ENCODE peak calls at places on chromosomes 3 and 15, in six cellular contexts. X is GM12891; G is NCI-H1930; A is NCI-H1417; P is mesendoderm; J is activated T-helper 1 cell treated with anti-CD3 and anti-CD28 coated beads, Interleukin-12 subunit alpha, Interleukin-12 subunit beta, Interleukin-2, Interleukin-4 antibody, amounts not matched to agents 30 ng/mL and 10 ng/mL and 1 ng/mL, durations not matched to agents 14 hours and 24 hours and 36 hours. E is an unnamed sample.
A peak's percentile ranks its signal among the peaks of the same experiment; 100 is the strongest.

GRCh38 chr3:11556851-11557644 is 86.7 kb downstream of the VGLL4 start:
- DNase-seq in G (no peak), A (no peak), J (no peak), P (no peak), X (no peak), E (no peak)

GRCh38 chr15:31486906-31487695 is 160.5 kb downstream of the KLF13 start:
- DNase-seq in J (no peak), A (no peak), X (no peak), P (no peak), G (no peak), E (no peak)

GRCh38 chr3:99842826-99843589 is 25.3 kb downstream of the CMSS1 start:
- DNase-seq in A (peak; percentile 3), G (no peak), J (no peak), X (no peak), P (peak; percentile 60), E (no peak)

GRCh38 chr3:183594636-183595035 is 39.1 kb upstream of the KLHL6 start:
- DNase-seq in J (no peak), A (no peak), X (no peak), P (no peak), G (no peak), E (no peak)

GRCh38 chr3:145911016-145911415 is 250.0 kb downstream of the PLOD2 start:
- DNase-seq in J (no peak), G (no peak), P (no peak), A (no peak), X (no peak), E (no peak)

GRCh38 chr15:56960116-56960515 is 41.7 kb downstream of the TCF12 start:
- DNase-seq in G (no peak), P (no peak), X (no peak), J (no peak), A (no peak), E (peak; percentile 12)

GRCh38 chr15:52783191-52783829 is 6.8 kb downstream of the ONECUT1 start:
- DNase-seq in P (peak; percentile 91), G (no peak), J (no peak), X (no peak), A (no peak), E (peak; percentile 35)

GRCh38 chr3:151800449-151800848 is 13.5 kb upstream of the AADAC start:
- DNase-seq in G (no peak), P (no peak), A (no peak), J (no peak), X (no peak), E (no peak)

GRCh38 chr3:161215186-161215585 is 5.9 kb upstream of the NMD3 start:
- DNase-seq in G (no peak), J (no peak), P (no peak), A (no peak), X (no peak), E (no peak)

GRCh38 chr3:160393346-160394008 is 5.5 kb downstream of the IFT80 start:
- DNase-seq in G (no peak), A (no peak), J (no peak), X (no peak), P (no peak), E (no peak)

GRCh38 chr3:23889401-23889800 is 27.4 kb downstream of the NKIRAS1 start:
- DNase-seq in G (no peak), J (no peak), X (no peak), A (no peak), P (no peak), E (no peak)

GRCh38 chr15:92882697-92883642 is 17.2 kb upstream of the CHD2 start:
- DNase-seq in G (no peak), J (peak; percentile 29), A (no peak), X (no peak), P (peak; percentile 39), E (peak; percentile 40)

GRCh38 chr3:128316456-128316855 is 150.2 kb downstream of the DNAJB8 start:
- DNase-seq in J (peak; percentile 26), G (no peak), X (no peak), A (no peak), P (no peak), E (no peak)

GRCh38 chr3:107346559-107346958 is 30.7 kb upstream of the CCDC54 start:
- DNase-seq in J (no peak), X (no peak), A (no peak), P (no peak), G (no peak), E (no peak)

GRCh38 chr3:189316296-189317019 is 144.7 kb downstream of the TPRG1 start:
- DNase-seq in J (no peak), A (peak; percentile 75), X (no peak), P (peak; percentile 85), G (no peak), E (no peak)

GRCh38 chr3:179765396-179765795 is 112.6 kb downstream of the USP13 start:
- DNase-seq in J (no peak), X (no peak), P (no peak), G (no peak), A (no peak), E (no peak)

GRCh38 chr3:117184574-117184973 is 475.0 kb downstream of the TUSC7 start:
- DNase-seq in A (no peak), J (no peak), G (no peak), X (no peak), P (peak; percentile 2), E (no peak)

GRCh38 chr3:150251187-150251592 is 156.9 kb upstream of the TSC22D2 start:
- DNase-seq in X (no peak), G (no peak), A (no peak), P (no peak), J (no peak), E (no peak)

GRCh38 chr15:88450125-88450798 is 16.9 kb downstream of the MRPL46 start:
- DNase-seq in X (peak; percentile 56), G (no peak), P (peak; percentile 85), J (peak; percentile 52), A (peak; percentile 41), E (peak; percentile 65)

GRCh38 chr15:60721706-60722105 is 242.8 kb upstream of the ICE2 start:
- DNase-seq in P (no peak), X (no peak), G (no peak), A (no peak), J (no peak), E (no peak)

GRCh38 chr15:63227689-63228088 is 38.3 kb downstream of the RAB8B start:
- DNase-seq in G (no peak), A (no peak), J (no peak), X (no peak), P (no peak), E (no peak)

GRCh38 chr3:147937341-147937740 is 528.2 kb downstream of the ZIC1 start:
- DNase-seq in X (no peak), J (no peak), A (no peak), P (no peak), G (no peak), E (no peak)

GRCh38 chr3:47010910-47011309 is 31.4 kb downstream of the NBEAL2 start:
- DNase-seq in G (no peak), P (no peak), J (no peak), X (no peak), A (no peak), E (no peak)

GRCh38 chr3:43155464-43156121 is 49.7 kb upstream of the POMGNT2 start:
- DNase-seq in X (no peak), P (peak; percentile 84), J (no peak), G (no peak), A (no peak), E (no peak)

GRCh38 chr15:31487811-31488436 is 161.3 kb downstream of the KLF13 start:
- DNase-seq in J (peak; percentile 28), G (no peak), X (no peak), P (no peak), A (no peak), E (peak; percentile 73)

GRCh38 chr3:171284308-171285075 is 175.7 kb downstream of the TNIK start:
- DNase-seq in P (peak; percentile 85), A (no peak), X (no peak), G (no peak), J (no peak), E (peak; percentile 14)

GRCh38 chr3:74445541-74445940 is 168.9 kb downstream of the CNTN3 start:
- DNase-seq in A (no peak), X (no peak), P (no peak), J (no peak), G (no peak), E (no peak)

GRCh38 chr3:45026957-45027356 is 854 bp downstream of the CLEC3B start:
- DNase-seq in P (peak; percentile 93), X (no peak), G (no peak), A (no peak), J (no peak), E (no peak)

GRCh38 chr3:137163241-137163916 is 205.6 kb downstream of the IL20RB start:
- DNase-seq in J (no peak), P (peak; percentile 73), G (no peak), A (no peak), X (no peak), E (no peak)

GRCh38 chr3:67009716-67010115 is 11.6 kb downstream of the KBTBD8 start:
- DNase-seq in A (no peak), P (no peak), X (no peak), G (no peak), J (no peak), E (no peak)

GRCh38 chr3:9769426-9770275 is at the start of gene CAMK1:
- DNase-seq in X (peak; percentile 71), A (peak; percentile 1), G (no peak), J (peak; percentile 67), P (peak; percentile 74), E (peak; percentile 77)

GRCh38 chr3:171461087-171461917 is 1.1 kb upstream of the TNIK start:
- DNase-seq in A (peak; percentile 53), X (no peak), J (peak; percentile 34), P (peak; percentile 76), G (no peak), E (peak; percentile 43)

E was measured in GM13977.